ENCODE peak calls at places on chromosomes 1 and 21, in four cellular contexts. O, N, G and M are unnamed samples.
A peak's percentile ranks its signal among the peaks of the same experiment; 100 is the strongest.

GRCh38 chr1:56516539-56517252 is 62.7 kb downstream of the PLPP3 start:
- DNase-seq in O (peak; percentile 42), N (peak; percentile 71), G (no peak), M (peak; percentile 43)

GRCh38 chr1:108695515-108695914 is 3.4 kb downstream of the PRPF38B start:
- DNase-seq in O (no peak), N (no peak), G (no peak), M (no peak)

GRCh38 chr1:237045278-237046016 is 3.5 kb downstream of the RYR2 start:
- DNase-seq in O (no peak), N (no peak), G (no peak), M (no peak)

GRCh38 chr1:2592672-2593071 is 6.1 kb downstream of the PRXL2B start:
- DNase-seq in O (no peak), N (no peak), G (no peak), M (no peak)

GRCh38 chr1:47569681-47570470 is 132.0 kb downstream of the FOXD2 start:
- DNase-seq in O (no peak), N (peak; percentile 79), G (no peak), M (no peak)

GRCh38 chr1:225410036-225410435 is 17.8 kb downstream of the LBR start:
- DNase-seq in O (no peak), N (no peak), G (no peak), M (no peak)

GRCh38 chr1:193662030-193662429 is 475.6 kb upstream of the B3GALT2 start:
- DNase-seq in O (no peak), N (no peak), G (no peak), M (no peak)

GRCh38 chr21:40185208-40185607 is 318.0 kb downstream of the PCP4 start:
- DNase-seq in O (no peak), N (no peak), G (no peak), M (no peak)

GRCh38 chr1:155091071-155092051 is 12.7 kb downstream of the EFNA3 start:
- DNase-seq in O (peak; percentile 81), N (peak; percentile 61), G (peak; percentile 68), M (no peak)

GRCh38 chr1:204791453-204792366 is 79.0 kb upstream of the NFASC start:
- DNase-seq in O (peak; percentile 89), N (peak; percentile 72), G (peak; percentile 79), M (no peak)

GRCh38 chr1:37143818-37144217 is 109.5 kb upstream of the GRIK3 start:
- DNase-seq in O (peak; percentile 50), N (no peak), G (no peak), M (no peak)

GRCh38 chr1:58881471-58881994 is 97.7 kb upstream of the JUN start:
- DNase-seq in O (peak; percentile 86), N (peak; percentile 57), G (no peak), M (no peak)

GRCh38 chr1:167298328-167298727 is 77.6 kb downstream of the POU2F1 start:
- DNase-seq in O (no peak), N (no peak), G (no peak), M (no peak)

GRCh38 chr1:167509587-167509986 is 8.7 kb downstream of the CD247 start:
- DNase-seq in O (peak; percentile 4), N (no peak), G (no peak), M (no peak)

GRCh38 chr1:214720561-214720960 is 117.6 kb downstream of the CENPF start:
- DNase-seq in O (no peak), N (no peak), G (no peak), M (no peak)

DNA sequence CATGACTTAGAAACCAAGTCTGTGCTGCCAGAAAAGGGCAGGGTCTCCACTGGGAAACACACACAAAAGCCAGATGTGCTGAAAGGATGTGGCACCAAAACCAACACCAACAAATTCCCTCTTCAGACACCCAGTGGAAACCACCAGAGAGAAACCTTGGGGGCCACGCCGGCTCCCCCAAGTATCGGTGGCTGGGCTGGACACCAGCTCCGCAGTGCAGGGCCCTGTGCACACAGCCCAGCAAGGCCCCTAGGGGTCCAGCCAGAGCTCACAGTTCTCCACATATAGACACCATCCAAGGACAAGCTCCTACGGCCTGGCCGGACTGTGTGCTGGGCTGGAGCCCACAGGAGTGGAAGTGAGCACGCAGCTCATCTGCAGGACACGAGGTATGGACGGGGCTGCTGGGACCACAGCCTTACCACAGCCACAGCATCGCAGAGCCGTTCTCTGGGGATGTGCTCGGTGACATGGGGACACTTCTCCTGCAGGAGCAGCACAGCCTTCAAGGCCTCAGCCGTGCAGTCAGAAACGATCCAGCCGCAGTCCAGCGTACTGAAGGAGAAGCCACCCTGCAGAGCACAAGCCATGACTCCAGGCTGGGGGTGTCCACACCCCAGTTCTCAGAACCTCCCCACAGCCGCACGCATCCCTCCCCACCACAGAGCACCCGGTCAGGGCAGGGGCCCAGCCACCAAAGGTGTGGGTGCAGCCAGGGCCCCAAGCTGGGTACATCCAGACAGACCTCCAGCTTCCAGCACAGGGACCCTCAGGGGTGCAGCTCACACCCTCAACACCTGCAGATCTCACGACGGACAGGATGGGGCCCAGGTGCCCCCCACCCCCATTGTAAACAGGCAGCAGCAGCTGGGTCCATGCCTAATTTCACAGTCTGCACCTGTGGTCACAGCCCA is 21.3 kb downstream of the LSS start:
- DNase-seq in O (no peak), N (no peak), G (no peak), M (no peak)
- TF ChIP-seq EGR1 in O (no peak), N (no peak), G (no peak), M (no peak)

DNA sequence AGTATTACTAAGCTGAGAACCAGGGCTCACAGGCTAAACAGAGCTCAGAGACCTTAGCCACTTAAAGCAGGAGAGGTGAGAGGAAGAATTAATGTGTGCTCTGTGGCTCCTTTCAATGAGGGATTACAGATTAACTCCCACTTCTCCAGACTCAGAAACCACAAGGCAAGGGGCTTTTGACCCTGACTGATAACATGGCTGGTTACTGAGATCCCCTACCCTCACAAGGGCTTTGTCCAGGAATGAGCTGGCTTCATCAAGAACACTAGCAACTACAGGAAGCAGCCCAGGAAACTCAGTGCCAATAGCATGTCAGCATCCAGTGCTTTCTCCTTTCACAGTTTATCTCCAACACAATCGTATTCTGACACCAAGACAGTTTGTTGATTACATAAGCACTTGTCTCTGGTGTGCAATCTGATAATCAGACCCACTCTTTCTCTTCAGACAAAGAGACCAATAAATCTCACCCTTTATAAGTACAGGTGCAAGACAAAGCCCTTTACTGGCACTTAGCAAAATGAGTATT is 38.8 kb downstream of the ERI3 start:
- DNase-seq in O (no peak), N (no peak), G (no peak), M (peak; percentile 25)
- TF ChIP-seq EGR1 in O (no peak), N (no peak), G (no peak), M (no peak)

DNA sequence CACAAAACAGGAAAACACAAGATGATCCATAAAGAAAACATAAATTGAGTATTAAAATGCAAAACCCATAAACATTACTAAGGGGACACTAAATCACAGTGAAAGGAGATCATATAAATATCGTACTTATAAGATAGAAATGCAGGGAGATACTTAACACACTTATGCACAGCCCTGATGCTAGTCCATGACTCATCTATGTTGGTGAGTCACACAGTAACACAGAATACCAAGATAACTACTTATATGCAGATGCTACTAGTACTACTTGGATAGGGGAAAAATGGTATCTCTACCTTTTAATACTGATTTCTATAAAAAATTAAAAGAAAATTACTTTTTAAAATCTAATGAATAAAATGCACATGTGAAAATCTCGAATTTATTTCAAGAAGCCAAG is 341.2 kb downstream of the KCNH1 start:
- DNase-seq in O (peak; percentile 28), N (no peak), G (no peak), M (no peak)
- TF ChIP-seq EGR1 in O (no peak), N (no peak), G (no peak), M (no peak)

GRCh38 chr1:8662380-8663072 is 154.9 kb downstream of the RERE start:
- DNase-seq in O (no peak), N (no peak), G (no peak), M (no peak)

GRCh38 chr1:8665824-8666223 is 151.6 kb downstream of the RERE start:
- DNase-seq in O (no peak), N (no peak), G (no peak), M (no peak)

GRCh38 chr1:8664887-8665286 is 152.6 kb downstream of the RERE start:
- DNase-seq in O (no peak), N (no peak), G (no peak), M (no peak)

GRCh38 chr1:8663090-8663802 is 154.2 kb downstream of the RERE start:
- DNase-seq in O (no peak), N (no peak), G (no peak), M (no peak)

DNA sequence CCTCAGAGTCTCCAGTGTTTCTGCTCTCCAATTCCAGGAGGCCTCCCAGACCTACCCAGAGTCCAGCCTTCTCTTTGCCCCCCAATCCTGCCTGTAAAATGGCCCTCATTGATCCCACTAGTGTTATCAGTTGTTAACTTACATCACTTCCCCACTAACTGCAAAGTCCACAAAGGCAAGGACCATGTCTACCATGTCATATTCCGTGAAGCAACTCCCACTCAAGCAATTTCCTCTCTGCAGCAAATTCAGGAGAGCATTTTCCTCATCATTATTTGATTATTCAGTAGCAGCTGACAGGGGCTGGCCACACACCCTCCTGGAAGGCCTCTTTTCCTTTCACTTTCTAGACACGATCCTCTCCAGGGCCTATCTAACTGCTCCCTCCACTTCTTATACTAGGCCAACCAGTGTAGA is 153.5 kb downstream of the RERE start:
- DNase-seq in O (no peak), N (no peak), G (no peak), M (no peak)
- TF ChIP-seq EGR1 in O (no peak), N (no peak), G (no peak), M (no peak)

DNA sequence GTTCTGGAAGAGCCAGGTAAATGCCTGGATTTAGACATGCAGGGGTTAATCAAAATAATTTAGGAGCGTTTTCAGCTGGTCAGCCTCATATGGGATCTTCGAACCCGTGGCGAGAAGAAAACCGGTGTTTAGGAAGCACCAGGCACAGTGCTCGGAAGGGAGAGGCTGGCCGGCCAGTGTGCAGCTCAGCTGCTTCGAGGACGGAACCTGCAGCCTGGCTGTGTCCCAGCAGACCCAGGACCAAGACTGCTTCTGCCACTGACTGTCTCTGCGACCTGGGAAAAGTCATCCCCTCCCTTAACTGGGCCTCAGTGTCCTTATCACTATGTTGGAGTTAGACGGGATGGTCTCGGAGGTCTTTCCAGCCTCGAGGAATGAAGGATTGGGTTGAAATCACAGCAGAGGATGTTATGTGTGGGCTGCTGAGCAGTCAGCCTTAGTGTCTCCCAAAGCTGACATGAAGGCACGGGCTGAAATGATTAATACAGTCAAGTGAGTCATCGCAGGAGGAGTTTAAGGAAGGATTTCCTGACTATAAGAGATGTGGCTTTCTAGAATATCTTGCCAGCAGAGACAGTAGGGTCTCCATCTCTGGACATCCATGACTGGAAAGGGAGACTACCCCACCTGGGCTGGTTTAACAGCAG is 20.8 kb downstream of the PPFIA4 start:
- DNase-seq in O (no peak), N (no peak), G (no peak), M (no peak)
- TF ChIP-seq EGR1 in O (peak; percentile 27), N (no peak), G (no peak), M (no peak)